ENCODE peak calls at places on chromosome 14, in nine cellular contexts. One of them, this sample, is unnamed. For H3K4me1 and H3K27me3, the result is how much of the 10 kb centered on the place peaks cover.

GRCh38 chr14:65599375-65599774 is 186.8 kb downstream of the FUT8 start:
- DNase-seq in fibroblast of lung: peak
- DNase-seq in uterus: no peak
- DNase-seq in hepatocyte: no peak
- DNase-seq in heart left ventricle: no peak
- DNase-seq in Peyer's patch: no peak
- DNase-seq in endodermal cell: no peak
- DNase-seq in gastrocnemius medialis: no peak
- DNase-seq in GM23338: no peak
- DNase-seq in this sample: no peak

GRCh38 chr14:100837812-100838170 is 11.9 kb downstream of the MEG3 start:
- DNase-seq in fibroblast of lung: no peak
- DNase-seq in uterus: no peak
- DNase-seq in hepatocyte: no peak
- DNase-seq in heart left ventricle: no peak
- DNase-seq in Peyer's patch: no peak
- DNase-seq in endodermal cell: no peak
- DNase-seq in gastrocnemius medialis: no peak
- DNase-seq in GM23338: no peak
- DNase-seq in this sample: no peak

GRCh38 chr14:103699901-103700752 is 15.1 kb downstream of the XRCC3 start:
- DNase-seq in fibroblast of lung: no peak
- DNase-seq in uterus: no peak
- DNase-seq in hepatocyte: no peak
- DNase-seq in heart left ventricle: peak
- DNase-seq in Peyer's patch: no peak
- DNase-seq in endodermal cell: no peak
- DNase-seq in gastrocnemius medialis: peak
- DNase-seq in GM23338: no peak
- DNase-seq in this sample: no peak

GRCh38 chr14:53881161-53881846 is 75.3 kb downstream of the BMP4 start:
- DNase-seq in fibroblast of lung: peak
- DNase-seq in uterus: no peak
- DNase-seq in hepatocyte: peak
- DNase-seq in heart left ventricle: no peak
- DNase-seq in Peyer's patch: no peak
- DNase-seq in endodermal cell: no peak
- DNase-seq in gastrocnemius medialis: no peak
- DNase-seq in GM23338: no peak
- DNase-seq in this sample: no peak

GRCh38 chr14:96261053-96261452 is 5.0 kb downstream of the BDKRB1 start:
- DNase-seq in fibroblast of lung: no peak
- DNase-seq in uterus: no peak
- DNase-seq in hepatocyte: no peak
- DNase-seq in heart left ventricle: no peak
- DNase-seq in Peyer's patch: no peak
- DNase-seq in endodermal cell: no peak
- DNase-seq in gastrocnemius medialis: no peak
- DNase-seq in GM23338: no peak
- DNase-seq in this sample: no peak

GRCh38 chr14:26601856-26602255 is 4.0 kb upstream of the NOVA1 start:
- DNase-seq in fibroblast of lung: no peak
- DNase-seq in uterus: no peak
- DNase-seq in hepatocyte: no peak
- DNase-seq in heart left ventricle: no peak
- DNase-seq in Peyer's patch: no peak
- DNase-seq in endodermal cell: no peak
- DNase-seq in gastrocnemius medialis: no peak
- DNase-seq in GM23338: no peak
- DNase-seq in this sample: no peak

GRCh38 chr14:79951572-79951971 is 259.7 kb downstream of the DIO2 start:
- DNase-seq in fibroblast of lung: no peak
- DNase-seq in uterus: no peak
- DNase-seq in hepatocyte: no peak
- DNase-seq in heart left ventricle: no peak
- DNase-seq in Peyer's patch: no peak
- DNase-seq in endodermal cell: no peak
- DNase-seq in gastrocnemius medialis: no peak
- DNase-seq in GM23338: no peak
- DNase-seq in this sample: no peak

GRCh38 chr14:40188006-40188405 is 755.8 kb upstream of the FBXO33 start:
- DNase-seq in fibroblast of lung: peak
- DNase-seq in uterus: no peak
- DNase-seq in hepatocyte: no peak
- DNase-seq in heart left ventricle: no peak
- DNase-seq in Peyer's patch: no peak
- DNase-seq in endodermal cell: no peak
- DNase-seq in gastrocnemius medialis: no peak
- DNase-seq in GM23338: no peak
- DNase-seq in this sample: no peak

GRCh38 chr14:80850197-80850814 is 91.2 kb downstream of the CEP128 start:
- DNase-seq in fibroblast of lung: peak
- DNase-seq in uterus: no peak
- DNase-seq in hepatocyte: peak
- DNase-seq in heart left ventricle: no peak
- DNase-seq in Peyer's patch: no peak
- DNase-seq in endodermal cell: no peak
- DNase-seq in gastrocnemius medialis: no peak
- DNase-seq in GM23338: peak
- DNase-seq in this sample: peak

GRCh38 chr14:56087824-56088571 is 30.2 kb upstream of the PELI2 start:
- DNase-seq in fibroblast of lung: peak
- DNase-seq in uterus: no peak
- DNase-seq in hepatocyte: peak
- DNase-seq in heart left ventricle: no peak
- DNase-seq in Peyer's patch: no peak
- DNase-seq in endodermal cell: peak
- DNase-seq in gastrocnemius medialis: no peak
- DNase-seq in GM23338: no peak
- DNase-seq in this sample: no peak

GRCh38 chr14:37114039-37114438 is 58.4 kb downstream of the SLC25A21 start:
- DNase-seq in fibroblast of lung: peak
- DNase-seq in uterus: no peak
- DNase-seq in hepatocyte: no peak
- DNase-seq in heart left ventricle: no peak
- DNase-seq in Peyer's patch: no peak
- DNase-seq in endodermal cell: no peak
- DNase-seq in gastrocnemius medialis: no peak
- DNase-seq in GM23338: no peak
- DNase-seq in this sample: no peak

GRCh38 chr14:66955159-66955558 is 234.1 kb upstream of the GARIN2 start:
- DNase-seq in fibroblast of lung: no peak
- DNase-seq in uterus: no peak
- DNase-seq in hepatocyte: no peak
- DNase-seq in heart left ventricle: no peak
- DNase-seq in Peyer's patch: no peak
- DNase-seq in endodermal cell: no peak
- DNase-seq in gastrocnemius medialis: no peak
- DNase-seq in GM23338: no peak
- DNase-seq in this sample: no peak

GRCh38 chr14:24837280-24838046 is 203.5 kb upstream of the GZMB start:
- DNase-seq in fibroblast of lung: peak
- DNase-seq in uterus: no peak
- DNase-seq in hepatocyte: no peak
- DNase-seq in heart left ventricle: no peak
- DNase-seq in Peyer's patch: no peak
- DNase-seq in endodermal cell: peak
- DNase-seq in gastrocnemius medialis: no peak
- DNase-seq in GM23338: no peak
- DNase-seq in this sample: no peak

GRCh38 chr14:104936361-104937155 is 11.9 kb downstream of the PLD4 start:
- DNase-seq in fibroblast of lung: no peak
- DNase-seq in uterus: peak
- DNase-seq in hepatocyte: no peak
- DNase-seq in heart left ventricle: peak
- DNase-seq in Peyer's patch: no peak
- DNase-seq in endodermal cell: peak
- DNase-seq in gastrocnemius medialis: no peak
- DNase-seq in GM23338: no peak
- DNase-seq in this sample: no peak

GRCh38 chr14:89252887-89253532 is 164.0 kb downstream of the FOXN3 start:
- DNase-seq in fibroblast of lung: no peak
- DNase-seq in uterus: no peak
- DNase-seq in hepatocyte: no peak
- DNase-seq in heart left ventricle: no peak
- DNase-seq in Peyer's patch: no peak
- DNase-seq in endodermal cell: peak
- DNase-seq in gastrocnemius medialis: no peak
- DNase-seq in GM23338: peak
- DNase-seq in this sample: peak

GRCh38 chr14:84622357-84622756 is 907.6 kb upstream of the FLRT2 start:
- DNase-seq in fibroblast of lung: peak
- DNase-seq in uterus: no peak
- DNase-seq in hepatocyte: no peak
- DNase-seq in heart left ventricle: no peak
- DNase-seq in Peyer's patch: no peak
- DNase-seq in endodermal cell: no peak
- DNase-seq in gastrocnemius medialis: no peak
- DNase-seq in GM23338: no peak
- DNase-seq in this sample: no peak

GRCh38 chr14:69398053-69398817 is at the start of the genes ERH and SLC39A9:
- DNase-seq in fibroblast of lung: peak
- DNase-seq in uterus: peak
- DNase-seq in hepatocyte: peak
- DNase-seq in heart left ventricle: peak
- DNase-seq in Peyer's patch: peak
- DNase-seq in endodermal cell: peak
- DNase-seq in gastrocnemius medialis: peak
- DNase-seq in GM23338: peak
- DNase-seq in this sample: peak

GRCh38 chr14:68552597-68552996 is 240.3 kb downstream of the ZFP36L1 start:
- DNase-seq in fibroblast of lung: peak
- DNase-seq in uterus: no peak
- DNase-seq in hepatocyte: no peak
- DNase-seq in heart left ventricle: peak
- DNase-seq in Peyer's patch: peak
- DNase-seq in endodermal cell: no peak
- DNase-seq in gastrocnemius medialis: no peak
- DNase-seq in GM23338: no peak
- DNase-seq in this sample: peak

GRCh38 chr14:104321151-104322130 is 183.1 kb downstream of the KIF26A start:
- DNase-seq in fibroblast of lung: no peak
- DNase-seq in uterus: no peak
- DNase-seq in hepatocyte: no peak
- DNase-seq in heart left ventricle: no peak
- DNase-seq in Peyer's patch: no peak
- DNase-seq in endodermal cell: peak
- DNase-seq in gastrocnemius medialis: no peak
- DNase-seq in GM23338: no peak
- DNase-seq in this sample: no peak

GRCh38 chr14:104984056-104984894 is 1.3 kb upstream of the CLBA1 start:
- DNase-seq in fibroblast of lung: no peak
- DNase-seq in uterus: no peak
- DNase-seq in hepatocyte: peak
- DNase-seq in heart left ventricle: no peak
- DNase-seq in Peyer's patch: no peak
- DNase-seq in endodermal cell: peak
- DNase-seq in gastrocnemius medialis: no peak
- DNase-seq in GM23338: no peak
- DNase-seq in this sample: no peak

GRCh38 chr14:52961060-52961639 is 10.3 kb upstream of the FERMT2 start:
- DNase-seq in fibroblast of lung: peak
- DNase-seq in uterus: peak
- DNase-seq in hepatocyte: peak
- DNase-seq in heart left ventricle: peak
- DNase-seq in Peyer's patch: peak
- DNase-seq in endodermal cell: peak
- DNase-seq in gastrocnemius medialis: peak
- DNase-seq in GM23338: peak
- DNase-seq in this sample: peak

GRCh38 chr14:77615231-77616132 is 955 bp downstream of the SPTLC2 start:
- DNase-seq in fibroblast of lung: peak
- DNase-seq in uterus: no peak
- DNase-seq in hepatocyte: peak
- DNase-seq in heart left ventricle: peak
- DNase-seq in Peyer's patch: no peak
- DNase-seq in endodermal cell: no peak
- DNase-seq in gastrocnemius medialis: no peak
- DNase-seq in GM23338: peak
- DNase-seq in this sample: peak

DNA sequence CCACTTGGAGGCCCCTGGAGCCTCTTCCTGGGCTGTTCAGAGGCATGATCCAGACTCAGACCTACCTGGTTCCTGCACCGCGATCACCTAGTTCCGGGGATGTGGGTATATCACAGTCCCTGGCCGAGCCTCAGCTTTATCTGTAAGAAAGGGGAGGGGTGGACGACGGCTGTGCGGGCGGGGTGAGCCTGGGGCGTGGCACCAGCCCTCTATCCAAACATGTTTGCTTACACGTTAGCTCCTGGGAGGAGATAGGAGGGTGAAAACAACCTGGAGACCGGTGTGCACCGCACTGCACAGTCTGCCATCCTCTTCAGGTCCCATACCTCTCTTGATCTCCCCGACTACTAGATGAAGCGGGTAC is 1.2 kb downstream of the ANKRD9 start:
- DNase-seq in fibroblast of lung: no peak
- DNase-seq in uterus: no peak
- DNase-seq in hepatocyte: peak
- DNase-seq in heart left ventricle: peak
- DNase-seq in Peyer's patch: no peak
- DNase-seq in endodermal cell: no peak
- DNase-seq in gastrocnemius medialis: peak
- DNase-seq in GM23338: no peak
- DNase-seq in this sample: peak
- H3K4me1 ChIP-seq in fibroblast of lung: under half
- H3K4me1 ChIP-seq in uterus: under half
- H3K4me1 ChIP-seq in hepatocyte: under half
- H3K4me1 ChIP-seq in heart left ventricle: under half
- H3K4me1 ChIP-seq in Peyer's patch: under half
- H3K4me1 ChIP-seq in endodermal cell: under half
- H3K4me1 ChIP-seq in gastrocnemius medialis: under half
- H3K4me1 ChIP-seq in GM23338: under half
- H3K4me1 ChIP-seq in this sample: under half

GRCh38 chr14:91417983-91418386 is 365 bp upstream of the CCDC88C start:
- DNase-seq in fibroblast of lung: no peak
- DNase-seq in uterus: no peak
- DNase-seq in hepatocyte: peak
- DNase-seq in heart left ventricle: no peak
- DNase-seq in Peyer's patch: peak
- DNase-seq in endodermal cell: peak
- DNase-seq in gastrocnemius medialis: no peak
- DNase-seq in GM23338: peak
- DNase-seq in this sample: peak
- H3K27me3 ChIP-seq in fibroblast of lung: under half
- H3K27me3 ChIP-seq in uterus: under half
- H3K27me3 ChIP-seq in hepatocyte: under half
- H3K27me3 ChIP-seq in heart left ventricle: under half
- H3K27me3 ChIP-seq in Peyer's patch: under half
- H3K27me3 ChIP-seq in endodermal cell: under half
- H3K27me3 ChIP-seq in gastrocnemius medialis: under half
- H3K27me3 ChIP-seq in GM23338: under half
- H3K27me3 ChIP-seq in this sample: under half

GRCh38 chr14:29486132-29486531 is 441.5 kb downstream of the PRKD1 start:
- DNase-seq in fibroblast of lung: peak
- DNase-seq in uterus: no peak
- DNase-seq in hepatocyte: no peak
- DNase-seq in heart left ventricle: no peak
- DNase-seq in Peyer's patch: no peak
- DNase-seq in endodermal cell: no peak
- DNase-seq in gastrocnemius medialis: no peak
- DNase-seq in GM23338: no peak
- DNase-seq in this sample: no peak
- H3K4me3 ChIP-seq in fibroblast of lung: no peak
- H3K4me3 ChIP-seq in uterus: no peak
- H3K4me3 ChIP-seq in hepatocyte: no peak
- H3K4me3 ChIP-seq in heart left ventricle: no peak
- H3K4me3 ChIP-seq in Peyer's patch: no peak
- H3K4me3 ChIP-seq in endodermal cell: no peak
- H3K4me3 ChIP-seq in gastrocnemius medialis: no peak
- H3K4me3 ChIP-seq in GM23338: no peak
- H3K4me3 ChIP-seq in this sample: no peak

GRCh38 chr14:61564623-61565091 is 130.7 kb upstream of the HIF1A start:
- DNase-seq in fibroblast of lung: peak
- DNase-seq in uterus: no peak
- DNase-seq in hepatocyte: peak
- DNase-seq in heart left ventricle: no peak
- DNase-seq in Peyer's patch: no peak
- DNase-seq in endodermal cell: no peak
- DNase-seq in gastrocnemius medialis: no peak
- DNase-seq in GM23338: peak
- DNase-seq in this sample: no peak
- H3K4me1 ChIP-seq in fibroblast of lung: half or more
- H3K4me1 ChIP-seq in uterus: under half
- H3K4me1 ChIP-seq in hepatocyte: half or more
- H3K4me1 ChIP-seq in heart left ventricle: under half
- H3K4me1 ChIP-seq in Peyer's patch: under half
- H3K4me1 ChIP-seq in endodermal cell: under half
- H3K4me1 ChIP-seq in gastrocnemius medialis: under half
- H3K4me1 ChIP-seq in GM23338: under half
- H3K4me1 ChIP-seq in this sample: under half

This sample was measured in A673.